ENCODE peak calls at places on chromosome 20, in four cellular contexts. One of them, this sample, is unnamed.

GRCh38 chr20:62368629-62369507 is 1.8 kb upstream of the LAMA5 start:
- DNase-seq in GM12878: no peak
- DNase-seq in K562: peak; percentile 74
- DNase-seq in H1: no peak
- DNase-seq in this sample: peak; percentile 94

GRCh38 chr20:22227301-22227700 is 357.1 kb downstream of the FOXA2 start:
- DNase-seq in H1: no peak
- DNase-seq in GM12878: no peak
- DNase-seq in K562: no peak
- DNase-seq in this sample: no peak

GRCh38 chr20:25302596-25302995 is 54.7 kb downstream of the PYGB start:
- DNase-seq in H1: no peak
- DNase-seq in K562: no peak
- DNase-seq in GM12878: no peak
- DNase-seq in this sample: no peak

GRCh38 chr20:50027611-50028105 is 44.9 kb downstream of the SNAI1 start:
- DNase-seq in H1: no peak
- DNase-seq in K562: no peak
- DNase-seq in GM12878: no peak
- DNase-seq in this sample: no peak

GRCh38 chr20:25025091-25025861 is 32.7 kb downstream of the ACSS1 start:
- DNase-seq in K562: no peak
- DNase-seq in GM12878: no peak
- DNase-seq in H1: no peak
- DNase-seq in this sample: no peak

GRCh38 chr20:53074811-53075314 is 102.7 kb downstream of the TSHZ2 start:
- DNase-seq in H1: no peak
- DNase-seq in GM12878: no peak
- DNase-seq in K562: no peak
- DNase-seq in this sample: no peak

GRCh38 chr20:3283222-3283820 is 44.3 kb upstream of the SLC4A11 start:
- DNase-seq in GM12878: no peak
- DNase-seq in K562: no peak
- DNase-seq in H1: no peak
- DNase-seq in this sample: no peak

GRCh38 chr20:49276201-49276894 is 1.5 kb downstream of the ZNFX1 start:
- DNase-seq in H1: no peak
- DNase-seq in GM12878: no peak
- DNase-seq in K562: peak; percentile 52
- DNase-seq in this sample: no peak

GRCh38 chr20:48486065-48486464 is 341.7 kb downstream of the PREX1 start:
- DNase-seq in H1: no peak
- DNase-seq in GM12878: no peak
- DNase-seq in K562: no peak
- DNase-seq in this sample: no peak

GRCh38 chr20:58659841-58660240 is 8.8 kb downstream of the STX16 start:
- DNase-seq in K562: no peak
- DNase-seq in H1: no peak
- DNase-seq in GM12878: no peak
- DNase-seq in this sample: no peak

GRCh38 chr20:24965065-24965919 is 16.2 kb downstream of the CST7 start:
- DNase-seq in GM12878: no peak
- DNase-seq in H1: no peak
- DNase-seq in K562: no peak
- DNase-seq in this sample: no peak

GRCh38 chr20:34892671-34893070 is 16.3 kb downstream of the ACSS2 start:
- DNase-seq in K562: no peak
- DNase-seq in GM12878: no peak
- DNase-seq in H1: no peak
- DNase-seq in this sample: no peak

GRCh38 chr20:36408219-36408618 is 102.1 kb downstream of the DLGAP4 start:
- DNase-seq in H1: no peak
- DNase-seq in K562: peak; percentile 16
- DNase-seq in GM12878: no peak
- DNase-seq in this sample: peak; percentile 26

GRCh38 chr20:33839591-33839990 is 28.4 kb downstream of the CHMP4B start:
- DNase-seq in K562: peak; percentile 20
- DNase-seq in GM12878: no peak
- DNase-seq in H1: no peak
- DNase-seq in this sample: no peak

GRCh38 chr20:49964964-49965780 is 17.6 kb upstream of the SNAI1 start:
- DNase-seq in GM12878: no peak
- DNase-seq in K562: peak; percentile 87
- DNase-seq in H1: no peak
- DNase-seq in this sample: peak; percentile 76

GRCh38 chr20:50523552-50524167 is 13.5 kb downstream of the PTPN1 start:
- DNase-seq in GM12878: no peak
- DNase-seq in K562: no peak
- DNase-seq in H1: no peak
- DNase-seq in this sample: no peak

GRCh38 chr20:58692579-58693225 is at the start of gene NPEPL1:
- DNase-seq in H1: no peak
- DNase-seq in GM12878: no peak
- DNase-seq in K562: no peak
- DNase-seq in this sample: no peak

GRCh38 chr20:55057779-55058415 is 582.5 kb downstream of the DOK5 start:
- DNase-seq in H1: no peak
- DNase-seq in K562: peak; percentile 8
- DNase-seq in GM12878: no peak
- DNase-seq in this sample: no peak

GRCh38 chr20:52056203-52057062 is 135.1 kb downstream of the ZFP64 start:
- DNase-seq in H1: no peak
- DNase-seq in GM12878: no peak
- DNase-seq in K562: no peak
- DNase-seq in this sample: no peak

GRCh38 chr20:4071177-4071723 is 55.9 kb upstream of the RNF24 start:
- DNase-seq in K562: no peak
- DNase-seq in H1: no peak
- DNase-seq in GM12878: no peak
- DNase-seq in this sample: no peak

GRCh38 chr20:41889871-41890224 is 271.7 kb upstream of the CHD6 start:
- DNase-seq in H1: no peak
- DNase-seq in GM12878: no peak
- DNase-seq in K562: no peak
- DNase-seq in this sample: no peak

GRCh38 chr20:49775229-49775693 is 37.4 kb upstream of the SLC9A8 start:
- DNase-seq in H1: peak; percentile 44
- DNase-seq in K562: peak; percentile 72
- DNase-seq in GM12878: no peak
- DNase-seq in this sample: peak; percentile 96

GRCh38 chr20:60202046-60202445 is 243.8 kb downstream of the CDH26 start:
- DNase-seq in K562: no peak
- DNase-seq in H1: no peak
- DNase-seq in GM12878: no peak
- DNase-seq in this sample: no peak

GRCh38 chr20:59351148-59352040 is 51.0 kb downstream of the EDN3 start:
- DNase-seq in K562: no peak
- DNase-seq in H1: no peak
- DNase-seq in GM12878: no peak
- DNase-seq in this sample: no peak

GRCh38 chr20:44348168-44348659 is 7.3 kb upstream of the HNF4A start:
- DNase-seq in K562: no peak
- DNase-seq in H1: no peak
- DNase-seq in GM12878: no peak
- DNase-seq in this sample: no peak

GRCh38 chr20:5000263-5001173 is 792 bp downstream of the SLC23A2 start:
- DNase-seq in H1: no peak
- DNase-seq in GM12878: no peak
- DNase-seq in K562: no peak
- DNase-seq in this sample: peak; percentile 54

GRCh38 chr20:21796059-21796458 is 90.6 kb downstream of the PAX1 start:
- DNase-seq in K562: peak; percentile 6
- DNase-seq in H1: no peak
- DNase-seq in GM12878: no peak
- DNase-seq in this sample: peak; percentile 32

GRCh38 chr20:25316506-25317190 is 68.8 kb downstream of the PYGB start:
- DNase-seq in H1: no peak
- DNase-seq in GM12878: no peak
- DNase-seq in K562: no peak
- DNase-seq in this sample: no peak

GRCh38 chr20:23180451-23180921 is 94.4 kb upstream of the CD93 start:
- DNase-seq in GM12878: no peak
- DNase-seq in K562: peak; percentile 52
- DNase-seq in H1: no peak
- DNase-seq in this sample: no peak

GRCh38 chr20:41631826-41632225 is 13.6 kb upstream of the CHD6 start:
- DNase-seq in GM12878: no peak
- DNase-seq in K562: no peak
- DNase-seq in H1: no peak
- DNase-seq in this sample: no peak

GRCh38 chr20:1761116-1761515 is 103.5 kb upstream of the SIRPG start:
- DNase-seq in GM12878: no peak
- DNase-seq in H1: no peak
- DNase-seq in K562: no peak
- DNase-seq in this sample: no peak

GRCh38 chr20:13265941-13266340 is 44.9 kb downstream of the ISM1 start:
- DNase-seq in GM12878: no peak
- DNase-seq in H1: no peak
- DNase-seq in K562: no peak
- DNase-seq in this sample: no peak

GRCh38 chr20:54021446-54022235 is 48.8 kb downstream of the BCAS1 start:
- DNase-seq in K562: no peak
- DNase-seq in H1: no peak
- DNase-seq in GM12878: no peak
- DNase-seq in this sample: no peak

GRCh38 chr20:46752639-46753235 is 43.3 kb downstream of the SLC2A10 start:
- DNase-seq in GM12878: no peak
- DNase-seq in H1: no peak
- DNase-seq in K562: peak; percentile 70
- DNase-seq in this sample: peak; percentile 63

GRCh38 chr20:19288636-19289035 is 76.2 kb downstream of the SLC24A3 start:
- DNase-seq in GM12878: no peak
- DNase-seq in H1: no peak
- DNase-seq in K562: no peak
- DNase-seq in this sample: no peak

GRCh38 chr20:19284400-19285178 is 72.1 kb downstream of the SLC24A3 start:
- DNase-seq in H1: no peak
- DNase-seq in K562: no peak
- DNase-seq in GM12878: no peak
- DNase-seq in this sample: no peak

GRCh38 chr20:19288061-19288460 is 75.6 kb downstream of the SLC24A3 start:
- DNase-seq in H1: no peak
- DNase-seq in K562: no peak
- DNase-seq in GM12878: no peak
- DNase-seq in this sample: no peak

GRCh38 chr20:19285424-19285823 is 73.0 kb downstream of the SLC24A3 start:
- DNase-seq in K562: no peak
- DNase-seq in H1: no peak
- DNase-seq in GM12878: no peak
- DNase-seq in this sample: no peak

DNA sequence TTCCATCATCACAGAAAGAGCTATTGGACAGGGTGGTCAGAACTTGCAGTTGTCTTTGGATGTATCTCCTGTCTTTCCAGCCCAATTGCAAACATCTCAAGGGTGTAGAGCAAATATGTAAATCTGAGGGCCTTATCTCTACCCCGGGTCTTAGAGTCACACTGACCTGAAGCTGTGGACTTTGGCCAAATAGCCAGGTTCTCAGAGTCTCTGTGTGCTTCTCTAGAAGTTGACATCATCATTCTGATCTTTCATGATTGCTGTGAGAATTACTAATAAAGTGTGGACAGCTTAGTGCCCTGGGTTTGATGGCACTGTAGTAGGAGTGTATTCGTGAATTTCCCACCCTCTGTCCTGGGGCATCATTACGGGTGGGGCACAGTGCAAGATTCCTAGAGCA is 71.1 kb downstream of the SLC24A3 start:
- DNase-seq in H1: no peak
- DNase-seq in GM12878: no peak
- DNase-seq in K562: no peak
- DNase-seq in this sample: no peak
- TF ChIP-seq ATF2 in H1: no peak
- TF ChIP-seq ATF2 in GM12878: no peak
- TF ChIP-seq ATF2 in K562: no peak
- TF ChIP-seq ATF2 in this sample: no peak

GRCh38 chr20:14507711-14508110 is 170.3 kb upstream of the FLRT3 start:
- DNase-seq in H1: no peak
- DNase-seq in K562: no peak
- DNase-seq in GM12878: no peak
- DNase-seq in this sample: peak; percentile 14
- TF ChIP-seq EZH2 in H1: no peak
- TF ChIP-seq EZH2 in K562: no peak
- TF ChIP-seq EZH2 in GM12878: no peak
- TF ChIP-seq EZH2 in this sample: no peak

DNA sequence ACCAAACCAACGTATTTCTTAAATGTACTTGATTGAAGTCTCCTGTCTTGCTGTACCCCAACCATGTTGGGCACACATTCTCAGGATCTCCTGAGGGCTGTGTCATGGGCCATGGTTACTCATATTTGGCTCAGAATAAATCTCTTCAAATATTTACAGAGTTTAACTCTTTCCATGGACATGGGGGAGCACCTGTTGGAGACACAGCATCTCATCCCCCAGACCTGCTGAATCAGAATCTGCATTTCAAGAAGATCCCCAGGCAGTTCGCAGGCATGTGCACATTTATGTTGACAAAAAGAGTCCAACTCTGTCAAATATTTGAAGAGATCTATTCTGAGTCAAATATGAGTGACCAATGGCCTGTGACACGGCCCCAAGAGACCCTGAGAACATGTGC is 24.5 kb downstream of the PIGT start:
- DNase-seq in K562: no peak
- DNase-seq in GM12878: no peak
- DNase-seq in H1: no peak
- DNase-seq in this sample: no peak
- TF ChIP-seq ATF2 in K562: no peak
- TF ChIP-seq ATF2 in GM12878: no peak
- TF ChIP-seq ATF2 in H1: no peak
- TF ChIP-seq ATF2 in this sample: no peak

GRCh38 chr20:37640600-37641561 is 52.9 kb upstream of the CTNNBL1 start:
- DNase-seq in K562: peak; percentile 14
- DNase-seq in H1: no peak
- DNase-seq in GM12878: no peak
- DNase-seq in this sample: no peak
- TF ChIP-seq EZH2 in K562: no peak
- TF ChIP-seq EZH2 in H1: no peak
- TF ChIP-seq EZH2 in GM12878: no peak
- TF ChIP-seq EZH2 in this sample: no peak

GRCh38 chr20:40497781-40498691 is 191.0 kb downstream of the MAFB start:
- DNase-seq in H1: no peak
- DNase-seq in GM12878: peak; percentile 7
- DNase-seq in K562: peak; percentile 17
- DNase-seq in this sample: no peak
- TF ChIP-seq ATF2 in H1: no peak
- TF ChIP-seq ATF2 in GM12878: no peak
- TF ChIP-seq ATF2 in K562: no peak
- TF ChIP-seq ATF2 in this sample: no peak

This sample was measured in HepG2.